ENCODE peak calls at places on chromosomes 16 and 17, in seven cellular contexts. U is LHCN-M2, Q is T follicular helper cell, Z is progenitor cell of endocrine pancreas, F is Calu3, V is ovary, K is NCI-H1436. W is an unnamed sample.
A peak's percentile ranks its signal among the peaks of the same experiment; 100 is the strongest.

GRCh38 chr17:39617446-39618251 is 9.1 kb upstream of the PPP1R1B start:
- DNase-seq in Q (peak; percentile 26), V (peak; percentile 73), K (peak; percentile 92), F (peak; percentile 100), Z (no peak), U (peak; percentile 62), W (peak; percentile 80)

GRCh38 chr17:320139-320538 is 32.5 kb downstream of the RPH3AL start:
- DNase-seq in V (peak; percentile 25), F (no peak), U (no peak), K (no peak), Q (no peak), Z (no peak), W (no peak)

GRCh38 chr16:57356547-57356946 is 2.0 kb upstream of the CCL22 start:
- DNase-seq in Q (no peak), V (no peak), K (no peak), F (no peak), U (no peak), Z (no peak), W (no peak)

GRCh38 chr17:81387235-81388060 is 7.8 kb upstream of the BAHCC1 start:
- DNase-seq in Q (no peak), Z (no peak), V (peak; percentile 70), K (no peak), F (no peak), U (no peak), W (no peak)

GRCh38 chr17:61537264-61537771 is 53.7 kb downstream of the NACA2 start:
- DNase-seq in K (no peak), V (no peak), Z (no peak), Q (no peak), U (no peak), F (no peak), W (no peak)

GRCh38 chr16:89404561-89404960 is 85.8 kb downstream of the ANKRD11 start:
- DNase-seq in V (no peak), Q (no peak), K (no peak), U (no peak), F (no peak), Z (no peak), W (no peak)

GRCh38 chr16:85607796-85608514 is 5.2 kb upstream of the GSE1 start:
- DNase-seq in F (no peak), Q (no peak), U (no peak), K (no peak), Z (no peak), V (no peak), W (no peak)

GRCh38 chr16:24508614-24509013 is 30.8 kb upstream of the RBBP6 start:
- DNase-seq in Q (no peak), K (no peak), U (peak; percentile 61), V (no peak), F (no peak), Z (no peak), W (no peak)

GRCh38 chr17:19447085-19447583 is 36.1 kb downstream of the RNF112 start:
- DNase-seq in Z (peak; percentile 69), V (peak; percentile 56), U (peak; percentile 72), Q (peak; percentile 56), F (peak; percentile 69), K (peak; percentile 90), W (peak; percentile 58)

GRCh38 chr16:85210423-85211169 is 98.3 kb upstream of the CIBAR2 start:
- DNase-seq in K (no peak), Q (no peak), F (no peak), V (no peak), Z (no peak), U (peak; percentile 66), W (no peak)

GRCh38 chr16:351804-352520 is 561 bp downstream of the AXIN1 start:
- DNase-seq in Z (no peak), F (peak; percentile 34), U (peak; percentile 13), Q (peak; percentile 21), V (peak; percentile 72), K (no peak), W (no peak)

GRCh38 chr16:50573279-50573678 is 25.1 kb downstream of the NKD1 start:
- DNase-seq in F (no peak), U (no peak), Q (no peak), Z (no peak), K (no peak), V (no peak), W (no peak)

GRCh38 chr17:76531501-76532038 is 5.9 kb downstream of the CYGB start:
- DNase-seq in Q (no peak), F (no peak), V (no peak), Z (no peak), K (no peak), U (no peak), W (no peak)

GRCh38 chr16:80577485-80578280 is 36.9 kb downstream of the DYNLRB2 start:
- DNase-seq in K (no peak), U (no peak), Z (no peak), V (no peak), Q (no peak), F (no peak), W (peak; percentile 79)

GRCh38 chr16:30018731-30019158 is 4.3 kb upstream of the C16orf92 start:
- DNase-seq in F (no peak), V (no peak), U (peak; percentile 24), K (no peak), Z (no peak), Q (no peak), W (no peak)

GRCh38 chr17:77609553-77610517 is 348.7 kb upstream of the TNRC6C start:
- DNase-seq in V (no peak), Q (peak; percentile 47), F (no peak), Z (no peak), K (no peak), U (no peak), W (no peak)

GRCh38 chr16:88784074-88784855 is 755 bp downstream of the PIEZO1 start:
- DNase-seq in F (peak; percentile 84), Q (no peak), Z (peak; percentile 62), K (no peak), U (peak; percentile 79), V (peak; percentile 84), W (no peak)

GRCh38 chr17:78185981-78186688 is 717 bp downstream of the TK1 start:
- DNase-seq in U (peak; percentile 74), Z (no peak), K (no peak), V (no peak), F (peak; percentile 52), Q (no peak), W (no peak)

GRCh38 chr17:49687878-49688491 is 10.1 kb upstream of the SPOP start:
- DNase-seq in V (no peak), F (no peak), Z (no peak), Q (no peak), U (peak; percentile 29), K (no peak), W (no peak)

GRCh38 chr17:28160610-28161009 is 118.1 kb downstream of the NLK start:
- DNase-seq in V (no peak), K (no peak), Z (no peak), F (no peak), U (no peak), Q (no peak), W (no peak)

W was measured in dorsolateral prefrontal cortex.